ENCODE peak calls at places on chromosomes 16 and 17, in eight cellular contexts. V is fibroblast of lung, X is choroid plexus epithelial cell, O is mucosa of descending colon, T is sigmoid colon, N is astrocyte of the cerebellum, F is GM12865, U is fibroblast of the aortic adventitia. G is an unnamed sample.

GRCh38 chr17:8117980-8118768 is at the start of gene ALOXE3:
- DNase-seq in N (no peak), X (peak), U (peak), T (peak), O (no peak), V (peak), F (no peak), G (no peak)

GRCh38 chr17:13002761-13003453 is 14.9 kb downstream of the ELAC2 start:
- DNase-seq in V (peak), N (peak), O (peak), F (peak), T (peak), X (peak), U (peak), G (peak)

GRCh38 chr16:69706256-69706974 is 19.9 kb downstream of the NQO1 start:
- DNase-seq in T (no peak), F (no peak), X (peak), V (peak), N (no peak), U (peak), O (no peak), G (no peak)

GRCh38 chr16:81945665-81946064 is 65.6 kb downstream of the SDR42E1 start:
- DNase-seq in N (peak), X (peak), F (no peak), U (peak), O (no peak), V (no peak), T (no peak), G (no peak)

GRCh38 chr17:19727466-19728113 is 11.2 kb upstream of the SLC47A2 start:
- DNase-seq in V (peak), F (no peak), X (peak), N (peak), T (peak), O (peak), U (peak), G (no peak)

GRCh38 chr17:15744885-15745284 is 12.8 kb downstream of the TBC1D26 start:
- DNase-seq in T (no peak), U (no peak), N (peak), O (no peak), F (no peak), X (peak), V (no peak), G (no peak)

GRCh38 chr17:44210342-44211192 is 8.9 kb downstream of the UBTF start:
- DNase-seq in V (peak), T (peak), N (peak), F (peak), O (peak), U (peak), X (peak), G (no peak)

GRCh38 chr17:54408741-54409140 is 491.9 kb upstream of the TOM1L1 start:
- DNase-seq in N (no peak), U (no peak), O (no peak), X (no peak), T (no peak), F (no peak), V (no peak), G (no peak)

GRCh38 chr17:74968361-74968780 is 4.2 kb downstream of the HID1 start:
- DNase-seq in X (no peak), O (peak), T (no peak), U (no peak), V (no peak), F (no peak), N (no peak), G (no peak)

GRCh38 chr16:87173294-87173883 is 143.8 kb downstream of the C16orf95 start:
- DNase-seq in X (no peak), F (no peak), O (no peak), N (no peak), V (no peak), T (no peak), U (peak), G (no peak)

GRCh38 chr17:79892457-79893236 is 53.4 kb upstream of the CBX4 start:
- DNase-seq in T (peak), N (no peak), V (no peak), U (no peak), F (no peak), O (peak), X (no peak), G (no peak)

GRCh38 chr16:88977028-88977844 is at the start of gene CBFA2T3:
- DNase-seq in N (no peak), X (no peak), U (no peak), O (peak), V (peak), F (peak), T (peak), G (no peak)

GRCh38 chr16:65740716-65741115 is 618.9 kb upstream of the CDH11 start:
- DNase-seq in N (no peak), U (peak), T (no peak), F (no peak), V (no peak), O (no peak), X (peak), G (no peak)

GRCh38 chr17:77437017-77437416 is 296.2 kb downstream of the SEC14L1 start:
- DNase-seq in U (peak), T (peak), V (peak), N (peak), O (no peak), F (no peak), X (peak), G (no peak)

GRCh38 chr16:52611817-52612673 is 65.1 kb upstream of the TOX3 start:
- DNase-seq in N (no peak), U (no peak), V (no peak), T (no peak), F (no peak), X (no peak), O (peak), G (no peak)

GRCh38 chr16:58628845-58629680 is 563 bp downstream of the CNOT1 start:
- DNase-seq in T (peak), U (peak), F (peak), V (peak), N (no peak), O (peak), X (peak), G (no peak)

DNA sequence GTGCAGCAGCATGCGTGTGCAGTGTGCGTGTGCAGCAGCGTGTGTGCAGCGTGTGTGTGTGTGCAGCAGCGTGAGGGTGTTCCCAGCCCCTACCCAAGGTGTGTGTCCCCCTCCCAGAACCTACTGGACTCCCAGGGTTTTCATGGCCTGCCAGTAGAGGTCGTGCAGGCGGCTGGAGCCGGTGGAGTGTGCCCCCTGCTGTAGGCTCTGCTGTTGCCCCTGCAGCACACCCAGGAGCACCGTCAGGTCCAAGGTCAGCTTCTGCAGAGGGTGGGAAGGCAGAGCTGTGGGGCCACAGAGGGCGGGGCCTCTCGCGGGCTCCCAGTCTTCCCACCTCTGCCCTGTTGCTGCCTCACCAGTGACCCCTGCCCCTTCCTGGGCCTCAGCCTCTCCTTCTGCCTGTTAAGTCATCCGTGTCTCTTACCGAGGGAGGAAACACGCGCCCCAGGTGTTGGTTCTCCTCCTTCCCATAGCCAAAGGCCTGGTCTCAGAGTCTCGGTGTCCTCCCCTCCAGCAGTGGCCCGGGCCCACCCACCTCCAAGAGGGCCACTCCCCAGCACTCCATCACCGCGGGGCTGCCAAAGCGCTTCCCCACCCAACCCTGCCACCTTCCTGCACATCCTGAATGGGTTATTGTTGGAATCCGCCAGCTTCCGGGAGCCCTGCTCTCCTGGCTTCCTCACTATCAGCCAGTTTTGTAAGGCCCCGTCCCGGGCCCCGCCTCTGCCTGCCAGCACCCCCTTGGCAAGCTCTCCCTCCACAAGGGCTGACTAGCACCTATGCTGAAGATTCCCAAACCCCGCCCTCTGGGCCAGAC is 14.8 kb downstream of the MYBBP1A start:
- DNase-seq in T (peak), X (no peak), N (no peak), V (no peak), F (no peak), U (no peak), O (no peak), G (no peak)
- TF ChIP-seq CTCF in T (no peak), X (peak), N (no peak), V (no peak), F (peak), U (no peak), O (no peak), G (peak)

GRCh38 chr17:3890082-3890892 is 2.6 kb downstream of the CAMKK1 start:
- DNase-seq in V (peak), O (peak), N (peak), U (peak), T (peak), X (peak), F (no peak), G (peak)

GRCh38 chr17:3887394-3887793 is 5.5 kb downstream of the CAMKK1 start:
- DNase-seq in N (no peak), F (no peak), V (no peak), T (no peak), O (no peak), U (no peak), X (no peak), G (no peak)

GRCh38 chr17:3889613-3890012 is 3.2 kb downstream of the CAMKK1 start:
- DNase-seq in F (no peak), N (no peak), X (no peak), T (no peak), V (no peak), O (no peak), U (no peak), G (no peak)

GRCh38 chr17:3887811-3888210 is 5.0 kb downstream of the CAMKK1 start:
- DNase-seq in X (peak), V (no peak), N (no peak), T (no peak), U (no peak), F (no peak), O (no peak), G (no peak)

GRCh38 chr17:3888343-3889171 is 4.3 kb downstream of the CAMKK1 start:
- DNase-seq in O (peak), T (peak), X (peak), U (peak), N (peak), V (peak), F (no peak), G (peak)
- H3K4me3 ChIP-seq in O (no peak), T (no peak), X (no peak), U (no peak), N (no peak), V (no peak), F (no peak), G (peak)

GRCh38 chr16:62213763-62214162 is 177.5 kb upstream of the CDH8 start:
- DNase-seq in X (no peak), V (no peak), F (peak), U (no peak), O (no peak), N (no peak), T (no peak), G (no peak)
- TF ChIP-seq CTCF in X (no peak), V (no peak), F (peak), U (no peak), O (no peak), N (no peak), T (no peak), G (no peak)

DNA sequence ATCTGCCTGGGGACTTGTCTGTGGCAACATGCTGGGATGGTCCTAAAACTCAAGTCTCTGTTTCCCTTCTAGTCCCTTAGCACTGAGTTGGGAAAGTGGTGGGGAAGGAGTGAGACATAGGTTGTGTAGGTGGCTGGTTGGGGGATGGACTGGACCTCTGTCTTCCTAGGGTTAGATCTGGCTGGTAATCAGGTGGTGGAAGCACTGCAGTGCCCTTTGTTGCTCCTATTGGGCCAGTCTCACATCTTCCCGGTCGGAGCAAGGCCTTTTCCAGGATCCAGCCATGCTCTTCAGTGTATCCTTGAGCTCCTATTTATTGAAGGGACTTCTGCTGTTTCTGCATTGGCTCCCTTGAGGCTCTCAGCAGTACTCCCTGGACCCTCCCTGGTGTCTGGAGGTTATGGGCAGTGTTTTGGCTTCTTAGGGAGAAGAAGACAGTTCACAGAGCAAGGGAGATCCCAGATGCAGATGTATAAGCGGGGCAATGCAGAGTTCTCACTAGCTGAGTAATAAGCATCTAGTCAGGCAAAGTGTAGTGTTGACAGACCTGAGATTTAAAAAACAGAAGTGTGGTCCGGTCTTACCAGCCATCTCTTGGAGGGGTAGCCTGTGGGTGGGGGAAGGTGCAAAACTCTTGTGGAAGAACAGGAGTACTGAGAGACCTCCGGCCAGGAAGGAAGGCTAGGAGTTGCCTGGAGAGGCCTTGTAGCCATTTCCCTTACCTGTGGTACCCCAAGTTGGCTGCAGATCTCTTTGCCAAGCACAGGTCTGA is 1.3 kb upstream of the NUTF2 start:
- DNase-seq in U (no peak), T (no peak), V (no peak), X (no peak), F (peak), N (no peak), O (no peak), G (no peak)
- H3K4me3 ChIP-seq in U (peak), T (peak), V (peak), X (peak), F (peak), N (peak), O (no peak), G (peak)

GRCh38 chr16:2428051-2428786 is 1.0 kb upstream of the CCNF start:
- DNase-seq in T (peak), N (no peak), O (peak), X (peak), F (peak), V (peak), U (peak), G (no peak)
- TF ChIP-seq CTCF in T (peak), N (peak), O (peak), X (peak), F (peak), V (peak), U (peak), G (no peak)